ENCODE peak calls at places on chromosomes 16 and 17, in nine cellular contexts. A is A549, D is tibial nerve, P is upper lobe of left lung, F is GM12878, U is HepG2, S is ovary, X is sigmoid colon, C is SK-N-SH. O is an unnamed sample.

GRCh38 chr17:73155410-73156165 is 9.2 kb upstream of the SSTR2 start:
- DNase-seq in F (no peak), D (no peak), A (no peak), U (no peak), C (peak; percentile 83), X (no peak), S (no peak), P (peak; percentile 30), O (no peak)

GRCh38 chr17:34311291-34311690 is 7.9 kb upstream of the CCL8 start:
- DNase-seq in A (no peak), D (no peak), F (no peak), S (no peak), U (no peak), X (no peak), P (no peak), C (no peak), O (no peak)

GRCh38 chr16:72878301-72879269 is 169.3 kb downstream of the ZFHX3 start:
- DNase-seq in D (no peak), X (no peak), C (peak; percentile 33), U (peak; percentile 95), A (no peak), S (no peak), F (no peak), P (peak; percentile 2), O (no peak)

GRCh38 chr16:23145608-23146007 is 3.6 kb downstream of the USP31 start:
- DNase-seq in X (no peak), F (no peak), A (peak; percentile 41), P (no peak), S (no peak), U (no peak), D (no peak), C (no peak), O (no peak)

GRCh38 chr16:23182206-23182674 is 305 bp upstream of the SCNN1G start:
- DNase-seq in X (peak; percentile 80), C (peak; percentile 95), U (peak; percentile 62), P (peak; percentile 97), D (peak; percentile 35), F (peak; percentile 23), A (peak; percentile 78), S (peak; percentile 64), O (no peak)

GRCh38 chr17:68398731-68399637 is 58.3 kb downstream of the WIPI1 start:
- DNase-seq in U (peak; percentile 91), D (peak; percentile 76), A (peak; percentile 82), F (no peak), S (peak; percentile 53), P (no peak), X (peak; percentile 70), C (peak; percentile 86), O (peak; percentile 90)

GRCh38 chr17:44637066-44637465 is 19.2 kb upstream of the MEIOC start:
- DNase-seq in X (no peak), S (no peak), A (no peak), C (no peak), U (no peak), F (no peak), P (no peak), D (no peak), O (no peak)

GRCh38 chr16:28133666-28134065 is 70.2 kb upstream of the GSG1L start:
- DNase-seq in C (no peak), A (no peak), F (no peak), D (no peak), U (no peak), P (no peak), S (no peak), X (no peak), O (no peak)

GRCh38 chr17:27497696-27498095 is 41.4 kb downstream of the KSR1 start:
- DNase-seq in D (no peak), X (no peak), U (no peak), S (no peak), C (no peak), P (no peak), F (no peak), A (no peak), O (no peak)

GRCh38 chr17:80825471-80826345 is 165.9 kb upstream of the CHMP6 start:
- DNase-seq in S (no peak), P (no peak), D (no peak), C (no peak), X (peak; percentile 55), A (no peak), F (no peak), U (no peak), O (no peak)

GRCh38 chr17:43380307-43380706 is 18.5 kb upstream of the ARL4D start:
- DNase-seq in S (no peak), X (no peak), P (no peak), D (no peak), U (no peak), A (no peak), F (no peak), C (no peak), O (no peak)

DNA sequence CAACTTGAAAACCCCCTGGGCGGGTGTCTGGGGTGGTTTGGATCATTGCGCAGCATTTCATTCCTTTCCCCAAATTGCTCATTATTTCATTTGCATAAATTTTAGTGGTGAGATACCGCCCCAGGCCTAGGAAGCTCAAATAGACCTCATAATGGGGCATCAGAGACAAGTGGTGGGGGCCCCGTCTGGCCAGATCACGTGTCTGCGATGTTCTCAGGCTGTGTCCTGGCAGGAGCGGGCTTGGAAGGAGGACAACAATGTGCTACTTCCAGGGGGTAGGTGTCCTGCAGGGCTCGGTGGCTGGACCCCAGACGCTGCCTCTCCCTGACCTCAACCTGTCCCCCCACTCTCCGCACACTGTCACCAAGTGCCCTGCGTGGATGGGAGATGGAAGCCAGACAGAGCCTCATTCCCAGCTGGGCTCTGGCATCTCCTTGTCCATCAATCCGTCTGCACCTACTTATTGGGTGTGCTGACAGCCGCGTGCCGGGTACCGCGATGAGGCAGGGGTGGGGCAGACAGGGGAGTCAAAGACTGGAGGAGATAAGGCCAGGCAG is 116.9 kb downstream of the NTN1 start:
- DNase-seq in S (no peak), D (no peak), C (no peak), P (no peak), F (no peak), X (no peak), A (no peak), U (no peak), O (no peak)
- TF ChIP-seq EP300 in S (no peak), D (no peak), C (no peak), P (no peak), F (no peak), X (no peak), A (no peak), U (no peak), O (no peak)

GRCh38 chr16:79170565-79171242 is 429.8 kb downstream of the MAF start:
- DNase-seq in P (no peak), A (no peak), X (no peak), D (peak; percentile 42), S (no peak), C (no peak), F (no peak), U (no peak), O (no peak)

GRCh38 chr16:79168321-79168720 is 432.2 kb downstream of the MAF start:
- DNase-seq in C (no peak), A (no peak), U (no peak), X (no peak), F (no peak), D (no peak), P (no peak), S (no peak), O (no peak)

GRCh38 chr16:79167893-79168292 is 432.6 kb downstream of the MAF start:
- DNase-seq in F (no peak), S (no peak), U (no peak), D (no peak), A (no peak), C (no peak), X (no peak), P (no peak), O (no peak)

GRCh38 chr16:79171504-79172240 is 428.9 kb downstream of the MAF start:
- DNase-seq in S (no peak), C (peak; percentile 38), A (no peak), P (no peak), X (no peak), F (no peak), U (no peak), D (no peak), O (no peak)

DNA sequence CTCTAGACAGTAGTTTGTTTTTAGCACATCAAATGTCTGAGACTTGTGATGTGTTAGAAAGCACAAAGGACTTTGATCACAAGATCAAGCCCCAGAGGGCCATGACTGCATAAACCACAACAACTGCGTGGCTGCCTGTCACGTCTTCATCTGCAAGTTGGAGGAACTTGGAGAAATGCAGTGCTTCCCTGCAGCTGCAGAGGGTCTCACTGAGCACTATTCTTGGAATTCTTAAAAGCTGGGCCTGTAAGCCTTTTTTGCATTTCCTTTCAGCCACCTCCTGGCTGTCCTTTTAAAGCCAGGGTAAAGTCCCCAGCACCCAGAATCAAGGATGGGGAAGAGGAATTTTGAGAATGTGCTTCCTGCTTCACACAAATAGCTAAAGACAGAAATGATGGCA is 431.3 kb downstream of the MAF start:
- DNase-seq in F (no peak), U (no peak), A (no peak), S (no peak), X (no peak), C (no peak), P (no peak), D (no peak), O (no peak)
- TF ChIP-seq CTCF in F (no peak), U (no peak), A (no peak), S (no peak), X (no peak), C (no peak), P (no peak), D (no peak), O (no peak)

GRCh38 chr17:31680126-31680525 is 178.9 kb downstream of the COPRS start:
- DNase-seq in S (no peak), P (no peak), X (no peak), U (no peak), A (no peak), F (peak; percentile 71), C (no peak), D (no peak), O (peak; percentile 57)
- TF ChIP-seq EP300 in S (no peak), P (no peak), X (no peak), U (no peak), A (no peak), F (peak; percentile 70), C (no peak), D (no peak), O (no peak)

DNA sequence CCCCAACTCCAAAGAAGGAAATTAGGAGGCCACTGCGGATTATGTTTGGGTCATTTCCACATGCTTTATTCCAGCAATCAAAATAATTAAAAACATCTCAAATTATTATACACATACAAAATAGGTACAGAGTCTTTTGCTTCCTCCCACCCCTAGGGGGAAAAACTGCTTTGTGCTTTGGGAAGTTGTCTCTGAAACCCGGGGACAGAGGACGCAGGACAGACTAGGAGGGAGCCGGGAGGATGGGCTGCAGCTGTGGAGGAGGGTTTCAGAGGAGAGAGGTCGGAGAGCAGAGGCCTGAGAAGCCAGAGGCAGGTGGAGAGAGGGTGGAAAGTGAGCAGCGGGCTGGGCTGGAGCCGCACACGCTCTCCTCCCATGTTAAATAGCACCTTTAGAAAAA is 17.4 kb downstream of the COL1A1 start:
- DNase-seq in S (no peak), D (no peak), A (no peak), X (no peak), P (no peak), C (peak; percentile 71), F (no peak), U (no peak), O (no peak)
- TF ChIP-seq CTCF in S (no peak), D (no peak), A (no peak), X (no peak), P (no peak), C (peak; percentile 46), F (no peak), U (no peak), O (no peak)

O was measured in esophagus muscularis mucosa.